ENCODE peak calls at places on chromosomes 1 and 21, in four cellular contexts. H, F, J and X are unnamed samples.

GRCh38 chr1:50978144-50978851 is 8.3 kb downstream of the CDKN2C start:
- DNase-seq in H (no peak), F (no peak), J (peak; percentile 86), X (peak; percentile 22)

GRCh38 chr1:245179706-245180105 is 24.9 kb downstream of the KIF26B start:
- DNase-seq in H (no peak), F (no peak), J (no peak), X (no peak)

GRCh38 chr21:45972716-45973474 is 8.7 kb upstream of the COL6A1 start:
- DNase-seq in H (no peak), F (no peak), J (no peak), X (no peak)

GRCh38 chr1:245444181-245444580 is 289.4 kb downstream of the KIF26B start:
- DNase-seq in H (no peak), F (no peak), J (no peak), X (no peak)

GRCh38 chr1:237220243-237220642 is 178.3 kb downstream of the RYR2 start:
- DNase-seq in H (no peak), F (no peak), J (no peak), X (no peak)

GRCh38 chr1:109225248-109226077 is 11.7 kb downstream of the SARS1 start:
- DNase-seq in H (no peak), F (no peak), J (no peak), X (no peak)

GRCh38 chr1:69073176-69073575 is 494.5 kb upstream of the LRRC7 start:
- DNase-seq in H (no peak), F (no peak), J (no peak), X (no peak)

GRCh38 chr1:96544051-96544830 is 177.3 kb upstream of the PTBP2 start:
- DNase-seq in H (no peak), F (no peak), J (no peak), X (no peak)

GRCh38 chr1:1081311-1082238 is 7.5 kb upstream of the RNF223 start:
- DNase-seq in H (no peak), F (no peak), J (no peak), X (peak; percentile 18)

GRCh38 chr1:212700597-212700891 is 904 bp upstream of the BATF3 start:
- DNase-seq in H (no peak), F (no peak), J (no peak), X (no peak)

DNA sequence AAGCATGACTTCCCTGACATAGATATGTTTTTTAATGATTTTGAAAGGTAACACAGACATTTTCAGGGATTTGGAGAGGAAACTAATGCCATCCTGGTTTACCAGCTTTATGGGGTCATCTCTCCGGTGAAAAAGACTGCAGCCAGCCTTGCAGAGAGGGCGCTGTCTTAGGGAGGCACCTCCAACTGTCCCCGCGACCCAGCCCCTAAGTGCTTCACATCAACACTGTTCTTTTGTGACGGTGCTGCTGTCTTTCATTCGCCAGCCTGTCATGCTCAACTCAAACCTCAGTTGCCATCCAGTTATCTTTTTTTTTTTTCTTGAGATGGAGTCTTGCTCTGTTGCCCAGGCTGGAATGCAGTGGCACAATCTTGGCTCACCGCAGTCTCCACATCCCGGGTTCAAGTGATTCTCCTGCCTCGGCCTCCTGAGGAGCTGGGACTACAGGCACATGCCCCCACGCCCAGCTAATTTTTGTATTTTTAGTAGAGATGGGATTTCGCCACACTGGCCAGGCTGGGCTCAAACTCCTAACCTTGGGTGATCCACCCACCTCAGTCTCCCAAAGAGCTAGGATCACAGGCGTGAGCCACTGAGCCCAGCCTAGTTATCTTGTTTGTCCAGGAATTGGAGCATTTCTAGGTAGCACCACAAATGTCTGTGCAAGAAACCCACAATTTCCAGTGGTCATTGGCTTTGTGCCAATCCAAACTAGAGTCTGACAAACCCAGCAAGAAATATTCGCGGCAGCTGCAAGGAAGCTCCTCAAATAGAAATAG is 24.1 kb downstream of the PDE9A start:
- DNase-seq in H (no peak), F (no peak), J (peak; percentile 30), X (no peak)
- TF ChIP-seq POLR2AphosphoS5 in H (no peak), F (no peak), J (no peak), X (no peak)

GRCh38 chr1:23810818-23811420 is 10.4 kb upstream of the GALE start:
- DNase-seq in H (peak; percentile 81), F (peak; percentile 59), J (peak; percentile 83), X (no peak)
- TF ChIP-seq SPI1 in H (peak; percentile 79), F (peak; percentile 40), J (peak; percentile 68), X (peak; percentile 46)

GRCh38 chr1:64686828-64687724 is 57.8 kb upstream of the RAVER2 start:
- DNase-seq in H (no peak), F (no peak), J (peak; percentile 55), X (peak; percentile 21)

GRCh38 chr1:64685247-64685646 is 59.6 kb upstream of the RAVER2 start:
- DNase-seq in H (no peak), F (no peak), J (no peak), X (no peak)

GRCh38 chr1:64685942-64686341 is 58.9 kb upstream of the RAVER2 start:
- DNase-seq in H (no peak), F (no peak), J (no peak), X (no peak)

GRCh38 chr1:64691631-64692030 is 53.2 kb upstream of the RAVER2 start:
- DNase-seq in H (no peak), F (no peak), J (no peak), X (no peak)

DNA sequence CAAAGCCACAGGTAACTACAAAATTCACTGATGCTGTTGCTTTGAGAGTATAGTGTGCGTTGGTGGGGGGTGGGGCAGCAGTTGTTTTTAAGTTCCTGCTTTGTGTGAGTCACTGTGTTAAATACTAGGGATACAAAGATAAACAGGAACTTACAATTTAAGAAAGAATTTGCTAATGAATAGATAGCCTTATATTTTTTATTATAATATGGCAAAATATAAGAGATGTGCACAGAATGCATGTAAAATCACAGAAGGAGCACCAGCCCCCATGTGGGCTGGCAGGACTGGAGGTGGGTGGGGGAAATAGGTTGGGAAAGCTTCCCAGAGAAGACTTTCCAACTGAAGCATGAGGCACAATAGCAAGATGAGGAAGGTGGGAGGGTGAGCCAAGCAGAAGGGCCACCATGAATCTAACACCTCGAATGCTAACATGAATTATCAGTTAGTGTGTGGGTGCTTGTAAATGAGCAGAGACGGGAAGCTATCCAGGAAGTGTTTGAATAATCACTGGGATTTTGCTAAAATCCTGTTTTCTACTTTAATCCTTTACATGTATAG is 57.1 kb upstream of the RAVER2 start:
- DNase-seq in H (no peak), F (no peak), J (no peak), X (no peak)
- TF ChIP-seq POLR2AphosphoS5 in H (no peak), F (no peak), J (no peak), X (no peak)

DNA sequence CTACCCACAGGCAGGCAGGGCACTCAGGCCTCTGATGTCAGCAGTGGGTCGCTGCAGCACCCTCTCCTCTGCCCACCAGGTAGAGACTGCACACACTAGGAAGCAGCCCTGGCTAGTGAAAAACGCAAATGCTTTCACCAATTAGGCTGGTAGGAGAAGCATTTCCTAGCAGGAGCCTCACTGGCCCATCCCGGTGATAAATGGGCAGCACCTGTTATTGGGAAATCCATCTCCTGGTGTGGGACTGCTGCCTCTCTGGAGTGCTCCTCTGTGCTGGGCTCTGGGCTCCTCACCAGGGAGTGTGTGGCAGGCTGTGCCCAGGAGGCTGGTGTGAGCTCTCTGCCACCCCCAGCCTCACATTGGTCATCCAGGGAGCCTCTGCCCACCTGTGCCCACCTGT is 28.6 kb downstream of the LRP8 start:
- DNase-seq in H (no peak), F (no peak), J (no peak), X (no peak)
- TF ChIP-seq SPI1 in H (no peak), F (no peak), J (no peak), X (no peak)

GRCh38 chr1:55943721-55944435 is 635.5 kb downstream of the PLPP3 start:
- DNase-seq in H (no peak), F (no peak), J (no peak), X (no peak)
- TF ChIP-seq POLR2AphosphoS5 in H (no peak), F (no peak), J (no peak), X (no peak)

GRCh38 chr21:30097791-30098190 is 68.8 kb downstream of the CLDN17 start:
- DNase-seq in H (no peak), F (no peak), J (no peak), X (no peak)

GRCh38 chr21:30101967-30102366 is 64.6 kb downstream of the CLDN17 start:
- DNase-seq in H (no peak), F (no peak), J (no peak), X (no peak)

GRCh38 chr21:30104246-30104645 is 62.4 kb downstream of the CLDN17 start:
- DNase-seq in H (no peak), F (no peak), J (no peak), X (no peak)

DNA sequence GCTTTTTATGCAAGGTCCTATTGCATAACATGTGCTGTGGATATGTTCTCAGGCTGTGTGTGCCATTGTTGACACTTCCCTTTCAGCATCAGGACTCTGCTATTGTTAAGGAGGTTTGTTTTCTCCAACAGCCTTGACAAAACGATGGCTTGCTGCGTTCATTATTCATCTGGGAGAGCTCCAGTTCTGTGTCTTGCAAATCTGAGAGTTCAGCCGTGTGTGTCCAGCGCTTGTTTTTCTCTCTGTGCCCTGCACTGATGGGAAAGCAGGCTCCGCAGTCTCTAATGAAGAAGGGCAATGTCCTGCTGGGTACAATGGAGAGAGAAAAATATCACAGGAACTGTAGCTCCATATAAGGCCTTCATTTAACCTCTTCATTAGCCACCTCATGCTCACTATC is 63.7 kb downstream of the CLDN17 start:
- DNase-seq in H (peak; percentile 26), F (no peak), J (no peak), X (no peak)
- TF ChIP-seq SPI1 in H (peak; percentile 15), F (no peak), J (no peak), X (no peak)